ENCODE peak calls at places on chromosomes 7 and 10, in four cellular contexts. I is colonic mucosa, O is HFF-Myc, X is lower lobe of right lung. B is an unnamed sample.

GRCh38 chr7:36079446-36080025 is 73.5 kb upstream of the EEPD1 start:
- DNase-seq in I (no peak), O (no peak), X (no peak), B (no peak)

GRCh38 chr10:113555245-113555644 is 2.4 kb downstream of the HABP2 start:
- DNase-seq in I (no peak), O (no peak), X (no peak), B (no peak)

GRCh38 chr7:20407585-20408466 is 77.1 kb downstream of the ITGB8 start:
- DNase-seq in I (no peak), O (no peak), X (peak; percentile 69), B (peak; percentile 92)

GRCh38 chr10:106557951-106558733 is 606.4 kb downstream of the SORCS1 start:
- DNase-seq in I (no peak), O (peak; percentile 41), X (no peak), B (no peak)

GRCh38 chr7:152602962-152603361 is 73.0 kb downstream of the XRCC2 start:
- DNase-seq in I (no peak), O (no peak), X (no peak), B (no peak)

GRCh38 chr7:159039716-159040115 is 105.0 kb downstream of the VIPR2 start:
- DNase-seq in I (peak; percentile 14), O (no peak), X (no peak), B (peak; percentile 9)

GRCh38 chr10:93993782-93994668 is at the start of gene PLCE1:
- DNase-seq in I (peak; percentile 73), O (no peak), X (peak; percentile 71), B (peak; percentile 86)

GRCh38 chr7:32500922-32501341 is 5.6 kb downstream of the AVL9 start:
- DNase-seq in I (no peak), O (no peak), X (no peak), B (no peak)

GRCh38 chr7:115924398-115924797 is 106.2 kb downstream of the TFEC start:
- DNase-seq in I (no peak), O (no peak), X (no peak), B (no peak)

GRCh38 chr7:128742206-128742605 is 3.0 kb downstream of the CALU start:
- DNase-seq in I (no peak), O (no peak), X (no peak), B (no peak)

GRCh38 chr7:128739048-128739962 is at the start of gene CALU:
- DNase-seq in I (peak; percentile 97), O (peak; percentile 89), X (peak; percentile 97), B (peak; percentile 98)

GRCh38 chr7:128739990-128740682 is 977 bp downstream of the CALU start:
- DNase-seq in I (no peak), O (no peak), X (no peak), B (no peak)

GRCh38 chr7:128741491-128741890 is 2.3 kb downstream of the CALU start:
- DNase-seq in I (no peak), O (no peak), X (no peak), B (no peak)

GRCh38 chr7:128740996-128741395 is 1.8 kb downstream of the CALU start:
- DNase-seq in I (no peak), O (no peak), X (no peak), B (no peak)
- H3K4me3 ChIP-seq in I (peak overlapping the region; percentile 96), O (peak overlapping the region; percentile 94), X (peak overlapping the region; percentile 95), B (peak overlapping the region; percentile 91)

DNA sequence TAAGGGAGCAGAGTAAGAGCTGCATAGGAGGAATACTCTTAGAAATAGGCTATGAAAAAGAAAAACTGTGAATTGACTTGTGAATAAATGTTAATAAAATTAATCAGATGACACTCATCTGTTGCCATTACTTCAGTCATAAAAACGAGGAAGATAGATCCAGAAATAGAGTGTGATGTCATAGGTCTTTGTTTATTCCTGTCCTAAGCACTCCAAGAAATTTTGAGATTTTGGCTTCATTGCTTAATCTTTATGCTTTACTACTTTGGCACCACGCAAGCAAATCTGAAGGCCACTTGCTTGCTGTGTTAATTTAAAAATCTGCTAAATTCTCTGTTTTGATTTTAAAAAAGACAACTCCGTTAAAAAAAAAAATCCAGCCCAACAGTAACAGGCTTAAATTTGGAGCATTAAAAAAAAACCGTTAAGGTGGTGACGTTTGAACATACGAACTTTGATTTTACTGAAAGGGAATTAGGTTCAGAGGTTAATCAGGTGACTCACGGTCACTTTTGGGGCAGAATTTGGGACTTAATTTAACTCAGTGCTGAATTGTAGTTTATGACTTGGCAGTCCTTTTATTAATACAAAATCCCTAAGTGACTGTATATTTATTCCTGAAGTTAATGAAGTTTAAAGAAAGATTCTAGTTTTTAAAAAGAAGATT is 3.4 kb downstream of the IFRD1 start:
- DNase-seq in I (no peak), O (no peak), X (no peak), B (no peak)
- H3K4me3 ChIP-seq in I (no peak overlapping the region), O (peak overlapping the region; percentile 95), X (peak overlapping the region; percentile 82), B (peak overlapping the region; percentile 36)

DNA sequence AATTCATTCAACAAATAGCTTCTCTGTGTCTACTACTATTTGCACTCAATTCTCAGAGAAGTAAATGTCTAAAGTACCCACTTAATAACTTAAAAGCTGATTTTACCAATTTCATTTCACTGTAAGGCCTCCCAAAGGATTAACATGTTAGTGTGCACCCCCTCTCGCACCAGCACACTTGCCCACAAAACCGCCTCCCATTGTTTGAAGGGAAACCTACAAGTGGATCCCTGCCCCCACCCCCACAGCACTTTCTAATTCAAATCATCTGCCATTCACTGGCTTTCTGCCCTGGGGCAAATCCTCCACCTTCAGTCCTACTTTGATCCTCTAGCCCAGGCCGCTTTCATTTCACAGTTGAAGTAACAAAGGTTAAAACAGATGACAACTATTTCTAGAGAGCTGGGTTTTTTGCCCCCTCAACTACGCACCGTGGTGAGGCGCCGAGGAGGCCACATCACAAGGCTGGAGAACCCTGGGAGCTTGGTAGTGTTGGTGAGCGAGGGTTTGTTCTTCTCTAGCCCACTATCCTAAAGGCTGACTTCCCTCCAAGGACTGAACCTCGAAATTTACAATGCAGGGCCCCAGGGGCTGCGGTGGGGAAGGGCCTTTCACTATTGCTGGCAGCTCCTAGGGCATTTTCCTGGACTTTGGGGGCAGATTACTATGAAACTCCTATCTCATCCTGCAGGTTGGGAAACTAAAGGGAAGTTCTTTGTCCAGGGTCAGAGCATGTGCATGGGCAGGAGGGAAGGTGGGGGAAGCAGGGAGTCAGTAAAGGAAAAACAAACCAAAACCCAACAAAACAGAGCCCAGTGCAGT is 517.4 kb upstream of the ZMIZ1 start:
- DNase-seq in I (no peak), O (no peak), X (no peak), B (no peak)
- H3K4me3 ChIP-seq in I (no peak overlapping the region), O (no peak overlapping the region), X (no peak overlapping the region), B (no peak overlapping the region)

DNA sequence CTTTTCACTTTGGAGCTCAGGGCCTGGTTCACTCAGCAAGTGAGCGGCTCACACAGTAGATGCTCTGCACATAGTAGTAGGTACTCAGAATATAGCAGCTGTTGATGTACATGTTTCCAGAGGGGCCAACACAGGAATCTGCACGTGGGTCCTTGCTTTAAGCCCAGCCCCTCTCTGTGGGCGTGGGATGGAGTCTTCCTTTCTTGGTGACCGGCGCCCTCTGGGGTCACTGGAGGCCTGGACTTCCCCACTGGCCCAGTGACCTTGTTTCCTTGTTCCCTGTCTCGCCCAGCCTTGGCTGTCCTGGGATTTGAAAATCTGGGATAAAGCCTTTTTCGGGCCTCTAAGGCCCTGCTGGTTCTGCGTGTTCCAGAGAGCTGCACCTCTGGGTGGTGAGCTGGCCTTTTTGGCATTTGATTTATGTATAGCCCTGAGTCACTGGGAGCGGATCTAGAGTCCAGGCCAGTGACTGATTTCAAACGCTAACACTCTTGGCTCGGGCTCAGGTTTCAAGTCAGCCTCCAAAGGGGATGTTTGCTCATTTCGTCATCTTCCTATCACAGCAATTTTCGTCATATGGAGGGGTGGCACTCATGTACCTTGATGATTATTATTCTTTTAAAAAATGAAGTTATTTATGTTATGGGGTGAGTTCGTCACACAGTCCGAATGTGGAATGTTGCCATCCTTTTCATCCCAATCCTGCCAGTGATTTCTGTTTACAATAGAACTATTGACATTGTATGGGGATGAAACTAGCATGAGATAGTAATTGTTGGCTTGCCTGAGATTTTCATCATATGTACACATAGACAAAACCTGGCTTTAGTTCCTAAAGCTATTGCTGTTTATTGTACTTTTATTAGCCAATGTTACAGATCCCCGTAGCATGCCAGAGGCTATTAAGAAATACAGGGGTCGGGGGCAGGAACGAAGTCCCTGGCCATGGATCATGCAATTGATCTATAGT is 65.5 kb downstream of the CUX1 start:
- DNase-seq in I (peak; percentile 87), O (peak; percentile 98), X (peak; percentile 77), B (peak; percentile 89)
- H3K4me3 ChIP-seq in I (no peak overlapping the region), O (peak overlapping the region; percentile 25), X (no peak overlapping the region), B (no peak overlapping the region)

GRCh38 chr7:44548893-44549292 is 7.8 kb upstream of the NPC1L1 start:
- DNase-seq in I (no peak), O (no peak), X (no peak), B (no peak)

GRCh38 chr7:44549457-44549856 is 8.3 kb upstream of the NPC1L1 start:
- DNase-seq in I (no peak), O (no peak), X (no peak), B (no peak)

GRCh38 chr7:44541876-44542610 is 913 bp upstream of the NPC1L1 start:
- DNase-seq in I (no peak), O (no peak), X (no peak), B (no peak)

GRCh38 chr7:44547536-44548221 is 6.5 kb upstream of the NPC1L1 start:
- DNase-seq in I (no peak), O (no peak), X (no peak), B (no peak)
- H3K4me3 ChIP-seq in I (no peak overlapping the region), O (no peak overlapping the region), X (no peak overlapping the region), B (no peak overlapping the region)